ENCODE peak calls at places on chromosomes 6 and 20, in six cellular contexts. N is coronary artery; Z is PC-9; E is activated naive CD4-positive, alpha-beta T cell treated with anti-CD3 and anti-CD28 coated beads for 36 hours; L is neural progenitor cell; P is NCI-H748 treated with DMSO at 0.1 percent for 48 hours. W is an unnamed sample.
A peak's percentile ranks its signal among the peaks of the same experiment; 100 is the strongest.

GRCh38 chr20:10667560-10668167 is 6.1 kb downstream of the JAG1 start:
- DNase-seq in E (no peak), Z (no peak), N (peak; percentile 43), L (peak; percentile 81), P (peak; percentile 98), W (no peak)

GRCh38 chr6:31163922-31164321 is 5.5 kb downstream of the TCF19 start:
- DNase-seq in P (no peak), Z (no peak), E (no peak), N (no peak), L (no peak), W (no peak)

GRCh38 chr6:170255426-170256125 is 35.3 kb downstream of the DLL1 start:
- DNase-seq in P (no peak), L (no peak), N (no peak), Z (no peak), E (no peak), W (no peak)

GRCh38 chr6:54059683-54060082 is 51.6 kb upstream of the MLIP start:
- DNase-seq in P (no peak), N (no peak), L (no peak), Z (no peak), E (no peak), W (no peak)

GRCh38 chr6:155880905-155881304 is 425.3 kb upstream of the NOX3 start:
- DNase-seq in Z (peak; percentile 58), P (no peak), E (no peak), N (no peak), L (no peak), W (no peak)

GRCh38 chr6:31547727-31548422 is 467 bp downstream of the NFKBIL1 start:
- DNase-seq in E (no peak), L (no peak), P (no peak), N (no peak), Z (no peak), W (no peak)

GRCh38 chr6:158784505-158784904 is 34.7 kb downstream of the EZR start:
- DNase-seq in N (no peak), Z (peak; percentile 83), E (no peak), P (no peak), L (no peak), W (peak; percentile 57)

GRCh38 chr6:2478200-2478599 is 232.8 kb upstream of the GMDS start:
- DNase-seq in E (no peak), P (no peak), N (no peak), L (no peak), Z (no peak), W (no peak)

GRCh38 chr6:113065606-113066005 is 718.5 kb downstream of the RFPL4B start:
- DNase-seq in L (peak; percentile 11), P (no peak), E (no peak), Z (no peak), N (no peak), W (no peak)

GRCh38 chr6:24069546-24069945 is 56.5 kb upstream of the NRSN1 start:
- DNase-seq in P (no peak), L (no peak), E (no peak), Z (no peak), N (no peak), W (no peak)

GRCh38 chr20:37362821-37363220 is 16.9 kb downstream of the SRC start:
- DNase-seq in P (no peak), L (no peak), N (no peak), Z (no peak), E (no peak), W (no peak)

GRCh38 chr6:97726378-97726777 is 443.4 kb upstream of the MMS22L start:
- DNase-seq in E (no peak), P (peak; percentile 10), N (no peak), Z (no peak), L (peak; percentile 69), W (no peak)

W was measured in Calu3.